ENCODE peak calls at places on chromosomes 3 and 15, in five cellular contexts. W, F, A, H and G are unnamed samples.

GRCh38 chr3:50341996-50342732 is 1.5 kb upstream of the RASSF1 start:
- DNase-seq in W (no peak), F (no peak), A (no peak), H (no peak), G (no peak)

GRCh38 chr15:31328425-31328998 is 1.9 kb downstream of the KLF13 start:
- DNase-seq in W (no peak), F (peak; percentile 30), A (no peak), H (no peak), G (peak; percentile 79)

GRCh38 chr15:90558182-90558581 is 28.5 kb downstream of the CRTC3 start:
- DNase-seq in W (no peak), F (no peak), A (no peak), H (no peak), G (no peak)

GRCh38 chr15:85692873-85693272 is 101.9 kb downstream of the KLHL25 start:
- DNase-seq in W (no peak), F (no peak), A (no peak), H (no peak), G (no peak)

GRCh38 chr3:180744226-180744625 is 64.9 kb upstream of the CCDC39 start:
- DNase-seq in W (no peak), F (no peak), A (no peak), H (no peak), G (no peak)

GRCh38 chr3:45055032-45055410 is 28.9 kb downstream of the CLEC3B start:
- DNase-seq in W (no peak), F (no peak), A (no peak), H (peak; percentile 23), G (no peak)

GRCh38 chr3:134348524-134348923 is 25.7 kb downstream of the AMOTL2 start:
- DNase-seq in W (no peak), F (no peak), A (no peak), H (no peak), G (no peak)

GRCh38 chr3:66456711-66457173 is 44.1 kb downstream of the LRIG1 start:
- DNase-seq in W (no peak), F (no peak), A (peak; percentile 39), H (no peak), G (no peak)

GRCh38 chr3:115804722-115805121 is 181.4 kb downstream of the GAP43 start:
- DNase-seq in W (no peak), F (peak; percentile 66), A (no peak), H (peak; percentile 36), G (no peak)

GRCh38 chr15:84840741-84841429 is 23.7 kb downstream of the ALPK3 start:
- DNase-seq in W (no peak), F (peak; percentile 73), A (no peak), H (no peak), G (no peak)

GRCh38 chr15:35191783-35192182 is 106.7 kb upstream of the NANOGP8 start:
- DNase-seq in W (no peak), F (no peak), A (no peak), H (no peak), G (no peak)

GRCh38 chr3:3107181-3107580 is 3.0 kb downstream of the IL5RA start:
- DNase-seq in W (no peak), F (no peak), A (no peak), H (no peak), G (no peak)

GRCh38 chr15:50051811-50052419 is 67.1 kb downstream of the ATP8B4 start:
- DNase-seq in W (no peak), F (peak; percentile 87), A (peak; percentile 1), H (peak; percentile 17), G (no peak)

GRCh38 chr15:68650901-68651709 is 72.3 kb downstream of the CORO2B start:
- DNase-seq in W (peak; percentile 47), F (peak; percentile 78), A (peak; percentile 24), H (peak; percentile 60), G (peak; percentile 59)

GRCh38 chr15:82146990-82147461 is 101.2 kb upstream of the MEX3B start:
- DNase-seq in W (no peak), F (peak; percentile 49), A (no peak), H (peak; percentile 78), G (no peak)